ENCODE peak calls at places on chromosomes 6 and 20, in four cellular contexts. F, I, K and J are unnamed samples.

GRCh38 chr20:14879020-14879697 is 541.7 kb upstream of the FLRT3 start:
- DNase-seq in F (no peak), I (no peak), K (no peak), J (no peak)

GRCh38 chr20:50387218-50387995 is 122.8 kb upstream of the PTPN1 start:
- DNase-seq in F (no peak), I (no peak), K (no peak), J (no peak)

GRCh38 chr6:135334169-135334568 is 153.1 kb downstream of the MYB start:
- DNase-seq in F (peak), I (no peak), K (no peak), J (no peak)

GRCh38 chr20:63942250-63943006 is 13.8 kb downstream of the UCKL1 start:
- DNase-seq in F (peak), I (peak), K (no peak), J (peak)

GRCh38 chr6:45369870-45370269 is 7.9 kb downstream of the SUPT3H start:
- DNase-seq in F (no peak), I (no peak), K (no peak), J (no peak)

GRCh38 chr6:37011656-37012378 is 6.4 kb downstream of the FGD2 start:
- DNase-seq in F (no peak), I (no peak), K (no peak), J (no peak)

GRCh38 chr6:128952902-128953301 is 70.0 kb downstream of the LAMA2 start:
- DNase-seq in F (no peak), I (no peak), K (no peak), J (no peak)

GRCh38 chr6:34731393-34732060 is 25.8 kb upstream of the SNRPC start:
- DNase-seq in F (no peak), I (no peak), K (no peak), J (no peak)

GRCh38 chr6:117481278-117481925 is 1.1 kb upstream of the DCBLD1 start:
- DNase-seq in F (peak), I (no peak), K (no peak), J (peak)

GRCh38 chr6:125789167-125789566 is 1.6 kb upstream of the NCOA7 start:
- DNase-seq in F (no peak), I (no peak), K (no peak), J (no peak)

GRCh38 chr20:40314278-40314677 is 374.8 kb downstream of the MAFB start:
- DNase-seq in F (no peak), I (no peak), K (no peak), J (no peak)

GRCh38 chr20:10280016-10280908 is 61.6 kb downstream of the SNAP25 start:
- DNase-seq in F (peak), I (no peak), K (no peak), J (no peak)